ENCODE peak calls at places on chromosome 14, in seven cellular contexts. W is NCI-H1092, N is breast epithelium, Z is nucleus accumbens, B is neural progenitor cell, L is glutamatergic neuron, E is posterior cingulate gyrus. K is an unnamed sample.

GRCh38 chr14:75835156-75836141 is 146.3 kb downstream of the TGFB3 start:
- DNase-seq in W (no peak), N (no peak), Z (no peak), B (no peak), L (no peak), E (no peak), K (no peak)

GRCh38 chr14:25049559-25050493 is at the start of gene STXBP6:
- DNase-seq in W (peak; percentile 61), N (no peak), Z (peak; percentile 74), B (peak; percentile 92), L (peak; percentile 73), E (peak; percentile 95), K (peak; percentile 90)

GRCh38 chr14:59253527-59253926 is 65.1 kb downstream of the DAAM1 start:
- DNase-seq in W (no peak), N (no peak), Z (no peak), B (no peak), L (no peak), E (no peak), K (no peak)

GRCh38 chr14:89186850-89187376 is 230.1 kb downstream of the FOXN3 start:
- DNase-seq in W (no peak), N (no peak), Z (no peak), B (no peak), L (no peak), E (no peak), K (no peak)

GRCh38 chr14:58151264-58151700 is 731 bp downstream of the ARMH4 start:
- DNase-seq in W (peak; percentile 19), N (no peak), Z (peak; percentile 51), B (no peak), L (peak; percentile 27), E (peak; percentile 83), K (no peak)

GRCh38 chr14:41782488-41782887 is 175.8 kb downstream of the LRFN5 start:
- DNase-seq in W (no peak), N (no peak), Z (no peak), B (no peak), L (no peak), E (no peak), K (no peak)

GRCh38 chr14:106276326-106277267 is 750.2 kb downstream of the TMEM121 start:
- DNase-seq in W (no peak), N (no peak), Z (no peak), B (no peak), L (no peak), E (no peak), K (no peak)

GRCh38 chr14:85529803-85530574 is at the start of gene FLRT2:
- DNase-seq in W (no peak), N (no peak), Z (no peak), B (peak; percentile 62), L (peak; percentile 52), E (peak; percentile 88), K (no peak)

GRCh38 chr14:96071561-96071960 is 32.4 kb downstream of the C14orf132 start:
- DNase-seq in W (no peak), N (peak; percentile 20), Z (no peak), B (no peak), L (peak; percentile 8), E (no peak), K (no peak)

GRCh38 chr14:30994681-30995620 is 30.5 kb upstream of the AP4S1 start:
- DNase-seq in W (no peak), N (no peak), Z (no peak), B (no peak), L (no peak), E (no peak), K (no peak)

GRCh38 chr14:97177016-97177415 is 379.8 kb downstream of the VRK1 start:
- DNase-seq in W (peak; percentile 18), N (no peak), Z (no peak), B (peak; percentile 39), L (no peak), E (no peak), K (no peak)

GRCh38 chr14:60926002-60926401 is 54.9 kb downstream of the TRMT5 start:
- DNase-seq in W (no peak), N (no peak), Z (no peak), B (no peak), L (no peak), E (no peak), K (no peak)

GRCh38 chr14:63673882-63674497 is 32.3 kb upstream of the WDR89 start:
- DNase-seq in W (no peak), N (no peak), Z (no peak), B (no peak), L (no peak), E (no peak), K (no peak)

GRCh38 chr14:75542585-75543091 is 20.4 kb downstream of the BATF start:
- DNase-seq in W (no peak), N (peak; percentile 74), Z (peak; percentile 10), B (no peak), L (no peak), E (no peak), K (peak; percentile 46)

GRCh38 chr14:96069421-96069820 is 30.3 kb downstream of the C14orf132 start:
- DNase-seq in W (no peak), N (peak; percentile 6), Z (no peak), B (no peak), L (peak; percentile 10), E (no peak), K (no peak)

GRCh38 chr14:74611672-74612345 is at the start of gene LTBP2:
- DNase-seq in W (no peak), N (no peak), Z (no peak), B (peak; percentile 69), L (peak; percentile 56), E (no peak), K (no peak)

GRCh38 chr14:98501836-98502235 is 770.2 kb downstream of the BCL11B start:
- DNase-seq in W (no peak), N (no peak), Z (no peak), B (no peak), L (no peak), E (no peak), K (no peak)

GRCh38 chr14:64769096-64770020 is 65.1 kb downstream of the PLEKHG3 start:
- DNase-seq in W (no peak), N (no peak), Z (no peak), B (no peak), L (no peak), E (peak; percentile 48), K (no peak)

GRCh38 chr14:100904307-100905019 is 941 bp upstream of the RTL1 start:
- DNase-seq in W (no peak), N (no peak), Z (no peak), B (peak; percentile 94), L (peak; percentile 77), E (peak; percentile 83), K (no peak)

GRCh38 chr14:94129758-94130414 is 482 bp upstream of the IFI27L2 start:
- DNase-seq in W (no peak), N (no peak), Z (no peak), B (peak; percentile 75), L (peak; percentile 40), E (no peak), K (peak; percentile 70)

GRCh38 chr14:26855051-26855753 is 257.4 kb upstream of the NOVA1 start:
- DNase-seq in W (no peak), N (no peak), Z (no peak), B (no peak), L (no peak), E (no peak), K (no peak)

GRCh38 chr14:63405715-63406114 is 87.0 kb upstream of the GPHB5 start:
- DNase-seq in W (no peak), N (no peak), Z (no peak), B (no peak), L (no peak), E (no peak), K (no peak)

K was measured in globus pallidus.